ENCODE peak calls at places on chromosomes 13 and 19, in four cellular contexts. J, Q, M and C are unnamed samples.

GRCh38 chr19:55898911-55899310 is 33.2 kb downstream of the NLRP13 start:
- DNase-seq in J (no peak), M (no peak), Q (no peak), C (no peak)

GRCh38 chr13:87129602-87130300 is 541.4 kb upstream of the SLITRK5 start:
- DNase-seq in Q (no peak), J (peak), M (no peak), C (no peak)

GRCh38 chr19:48975947-48976847 is 11.1 kb downstream of the FTL start:
- DNase-seq in M (peak), Q (no peak), J (no peak), C (no peak)

GRCh38 chr19:9996541-9996940 is 13.8 kb downstream of the COL5A3 start:
- DNase-seq in M (no peak), Q (no peak), J (no peak), C (no peak)

GRCh38 chr13:51532736-51533197 is 51.5 kb upstream of the WDFY2 start:
- DNase-seq in Q (no peak), J (no peak), M (no peak), C (no peak)

GRCh38 chr19:45403781-45404556 is 900 bp downstream of the PPP1R13L start:
- DNase-seq in M (peak), J (peak), Q (no peak), C (peak)

GRCh38 chr19:49692102-49692599 is 1.2 kb downstream of the CPT1C start:
- DNase-seq in J (no peak), M (no peak), Q (no peak), C (no peak)

GRCh38 chr19:18219911-18220631 is 6.2 kb downstream of the PDE4C start:
- DNase-seq in Q (no peak), M (no peak), J (no peak), C (no peak)